ENCODE peak calls at places on chromosomes 2 and 18, in four cellular contexts. D, G, S and F are unnamed samples.

GRCh38 chr2:14759086-14759485 is 126.6 kb downstream of the LRATD1 start:
- DNase-seq in D (no peak), G (no peak), S (no peak), F (no peak)

GRCh38 chr18:53785811-53786210 is 438.7 kb downstream of the MBD2 start:
- DNase-seq in D (no peak), G (no peak), S (no peak), F (no peak)

GRCh38 chr2:190121971-190122370 is 59.4 kb upstream of the MSTN start:
- DNase-seq in D (no peak), G (peak), S (peak), F (peak)

GRCh38 chr18:74541703-74542555 is 7.6 kb downstream of the CNDP1 start:
- DNase-seq in D (no peak), G (no peak), S (peak), F (no peak)

GRCh38 chr2:86488561-86489250 is 47.5 kb downstream of the KDM3A start:
- DNase-seq in D (no peak), G (no peak), S (no peak), F (no peak)

GRCh38 chr18:33577688-33578370 is at the start of gene ASXL3:
- DNase-seq in D (no peak), G (no peak), S (no peak), F (peak)

GRCh38 chr2:227118353-227118752 is 45.7 kb downstream of the COL4A4 start:
- DNase-seq in D (no peak), G (no peak), S (no peak), F (no peak)

GRCh38 chr2:235263205-235264120 is 230.4 kb upstream of the AGAP1 start:
- DNase-seq in D (no peak), G (no peak), S (peak), F (peak)

GRCh38 chr2:187174582-187174981 is 273.5 kb downstream of the CALCRL start:
- DNase-seq in D (peak), G (no peak), S (peak), F (peak)

GRCh38 chr2:68244456-68244855 is 7.9 kb downstream of the PPP3R1 start:
- DNase-seq in D (no peak), G (no peak), S (no peak), F (no peak)

GRCh38 chr18:51195086-51195601 is 2.3 kb downstream of the MEX3C start:
- DNase-seq in D (no peak), G (no peak), S (no peak), F (no peak)

GRCh38 chr2:108927936-108928659 is 60.9 kb downstream of the EDAR start:
- DNase-seq in D (peak), G (no peak), S (peak), F (peak)

GRCh38 chr18:46158498-46158897 is 54.3 kb downstream of the HAUS1 start:
- DNase-seq in D (no peak), G (no peak), S (no peak), F (no peak)

GRCh38 chr18:22170421-22171262 is 1.3 kb downstream of the GATA6 start:
- DNase-seq in D (no peak), G (no peak), S (peak), F (peak)

GRCh38 chr2:165903406-165903805 is 50.2 kb downstream of the TTC21B start:
- DNase-seq in D (no peak), G (no peak), S (no peak), F (no peak)

GRCh38 chr2:215528555-215528954 is 92.7 kb upstream of the FN1 start:
- DNase-seq in D (no peak), G (no peak), S (peak), F (no peak)

GRCh38 chr2:116057538-116057937 is 1615.1 kb downstream of the DPP10 start:
- DNase-seq in D (no peak), G (no peak), S (no peak), F (no peak)

GRCh38 chr2:36650031-36650430 is 46.5 kb upstream of the VIT start:
- DNase-seq in D (no peak), G (no peak), S (peak), F (peak)

GRCh38 chr2:174337337-174338154 is 2.8 kb downstream of the SP9 start:
- DNase-seq in D (peak), G (no peak), S (no peak), F (peak)

GRCh38 chr2:20961858-20962257 is 82.0 kb downstream of the APOB start:
- DNase-seq in D (no peak), G (no peak), S (no peak), F (no peak)

GRCh38 chr2:32559136-32559535 is 68.7 kb upstream of the TTC27 start:
- DNase-seq in D (no peak), G (no peak), S (no peak), F (no peak)

GRCh38 chr2:240513544-240514287 is 44.1 kb downstream of the ANKMY1 start:
- DNase-seq in D (peak), G (peak), S (peak), F (peak)

GRCh38 chr2:134173338-134174016 is 80.4 kb upstream of the MGAT5 start:
- DNase-seq in D (no peak), G (no peak), S (no peak), F (no peak)

GRCh38 chr2:73031725-73032701 is 39.5 kb downstream of the SFXN5 start:
- DNase-seq in D (no peak), G (no peak), S (peak), F (no peak)

GRCh38 chr2:100683231-100683630 is 120.4 kb downstream of the PDCL3 start:
- DNase-seq in D (no peak), G (no peak), S (no peak), F (no peak)

GRCh38 chr2:145807978-145808377 is 1288.1 kb upstream of the ZEB2 start:
- DNase-seq in D (peak), G (no peak), S (no peak), F (no peak)

GRCh38 chr2:28871620-28872019 is 1.5 kb upstream of the TRMT61B start:
- DNase-seq in D (no peak), G (no peak), S (peak), F (no peak)

GRCh38 chr2:189954989-189955388 is 107.5 kb downstream of the MSTN start:
- DNase-seq in D (no peak), G (no peak), S (no peak), F (no peak)

DNA sequence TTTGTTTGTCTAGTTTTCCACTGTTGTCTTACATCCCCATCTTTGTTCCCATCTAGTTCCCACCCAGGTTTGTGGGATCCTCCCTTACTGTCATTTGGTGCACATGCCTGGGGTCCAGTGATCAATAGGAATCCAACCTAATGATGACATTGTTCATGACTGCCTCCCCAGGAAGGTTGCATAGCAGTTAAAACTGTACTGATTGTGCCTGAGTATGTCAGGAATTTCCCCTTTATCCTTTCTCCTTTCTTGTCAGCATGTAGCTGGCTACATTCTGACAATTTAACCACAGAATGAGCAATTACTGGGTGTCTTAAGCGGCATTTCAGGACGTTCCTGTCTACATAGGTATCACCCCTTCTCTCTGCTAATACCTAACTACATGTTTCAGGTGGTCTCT is 653.0 kb downstream of the CNTNAP5 start:
- DNase-seq in D (no peak), G (no peak), S (no peak), F (no peak)
- TF ChIP-seq FOXK2 in D (no peak), G (no peak), S (no peak), F (no peak)

DNA sequence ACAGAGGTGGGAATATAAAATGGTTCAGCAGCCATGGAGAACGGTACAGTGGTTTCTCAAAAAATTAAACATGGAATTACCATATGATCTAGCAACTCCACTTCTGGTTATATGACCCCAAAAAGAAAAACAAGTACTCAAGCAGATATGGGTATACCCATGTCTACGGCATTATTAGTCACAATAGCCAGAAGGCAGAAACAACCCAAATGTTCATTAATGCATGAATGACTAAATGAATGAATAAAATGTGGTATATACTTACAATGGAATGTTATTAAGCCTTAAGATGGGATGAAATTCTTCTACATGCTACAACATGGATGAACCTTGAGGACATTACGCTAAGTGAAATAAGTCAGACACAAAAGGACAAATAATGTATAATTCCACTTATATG is 266.8 kb upstream of the FBXO11 start:
- DNase-seq in D (no peak), G (no peak), S (no peak), F (no peak)
- TF ChIP-seq FOXK2 in D (no peak), G (no peak), S (no peak), F (no peak)

GRCh38 chr2:26355038-26355995 is 8.7 kb upstream of the ADGRF3 start:
- DNase-seq in D (peak), G (no peak), S (no peak), F (peak)
- TF ChIP-seq FOXK2 in D (peak), G (no peak), S (no peak), F (no peak)

GRCh38 chr18:35179906-35180305 is 60.9 kb upstream of the ZNF397 start:
- DNase-seq in D (no peak), G (no peak), S (no peak), F (no peak)
- TF ChIP-seq FOXK2 in D (no peak), G (no peak), S (no peak), F (no peak)

GRCh38 chr2:74503506-74504475 is 3.7 kb downstream of the PCGF1 start:
- DNase-seq in D (peak), G (no peak), S (no peak), F (no peak)
- TF ChIP-seq FOXK2 in D (no peak), G (no peak), S (no peak), F (no peak)

GRCh38 chr2:105744091-105744908 is 412 bp upstream of the NCK2 start:
- DNase-seq in D (peak), G (no peak), S (peak), F (peak)

GRCh38 chr2:105747997-105748396 is 3.3 kb downstream of the NCK2 start:
- DNase-seq in D (no peak), G (no peak), S (no peak), F (no peak)

GRCh38 chr2:105746177-105747080 is 1.7 kb downstream of the NCK2 start:
- DNase-seq in D (peak), G (peak), S (peak), F (no peak)

GRCh38 chr2:105747254-105747909 is 2.7 kb downstream of the NCK2 start:
- DNase-seq in D (no peak), G (no peak), S (no peak), F (no peak)

DNA sequence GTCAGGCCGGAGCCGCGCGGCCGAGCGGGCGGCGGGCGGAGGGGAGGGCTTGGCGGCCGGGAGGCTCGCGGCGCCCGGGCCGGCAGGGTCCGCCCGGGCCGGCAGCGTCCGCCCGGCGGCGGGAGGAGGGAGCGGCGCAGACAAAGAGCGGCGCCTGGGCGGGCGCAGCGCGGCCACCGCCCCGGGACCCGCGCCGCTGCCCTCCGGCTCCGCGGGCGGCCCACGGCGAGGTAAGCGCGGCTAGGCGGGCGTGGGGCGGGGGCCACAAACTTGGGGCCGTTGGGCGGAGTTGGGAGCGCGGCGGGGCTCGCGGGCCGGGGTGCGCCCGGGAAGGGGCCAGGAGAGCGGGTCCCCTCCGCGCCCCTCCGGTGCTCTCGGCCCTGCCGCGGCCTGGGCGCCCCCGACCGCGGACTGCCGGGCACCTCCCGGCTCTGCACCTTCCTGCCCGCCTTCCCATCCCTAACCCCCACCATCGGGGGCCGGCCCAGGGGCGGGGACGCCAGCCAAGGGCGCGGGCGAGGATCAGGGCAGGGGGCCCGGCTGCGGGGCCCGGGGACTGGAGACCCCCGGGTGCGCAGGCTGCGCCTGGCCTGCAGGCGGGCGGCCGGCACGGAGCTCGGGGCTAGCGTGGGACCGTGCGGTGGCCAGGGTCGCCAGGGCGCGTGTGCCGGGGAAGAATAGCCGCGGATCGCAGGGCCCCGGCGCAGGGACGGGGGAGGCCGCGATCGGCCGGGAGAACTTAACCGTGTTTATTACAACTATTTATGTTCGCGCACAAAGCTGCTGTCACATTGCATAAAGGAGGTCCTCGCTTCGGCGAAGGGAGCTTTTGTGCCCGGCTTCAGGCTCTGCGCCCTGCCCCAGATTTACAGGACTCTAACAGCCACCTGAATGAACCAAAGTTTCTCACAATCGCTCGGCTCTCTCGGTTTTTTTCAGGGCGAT is at the start of gene NCK2:
- DNase-seq in D (peak), G (no peak), S (no peak), F (peak)
- TF ChIP-seq FOXK2 in D (no peak), G (no peak), S (no peak), F (no peak)

GRCh38 chr2:102251042-102251848 is 60.1 kb upstream of the IL1RL1 start:
- DNase-seq in D (peak), G (no peak), S (peak), F (no peak)

GRCh38 chr2:102256281-102256680 is 55.1 kb upstream of the IL1RL1 start:
- DNase-seq in D (no peak), G (no peak), S (no peak), F (no peak)

GRCh38 chr2:102253140-102253752 is 58.1 kb upstream of the IL1RL1 start:
- DNase-seq in D (no peak), G (no peak), S (no peak), F (no peak)

GRCh38 chr2:102251849-102252203 is 59.5 kb upstream of the IL1RL1 start:
- DNase-seq in D (no peak), G (no peak), S (no peak), F (no peak)

DNA sequence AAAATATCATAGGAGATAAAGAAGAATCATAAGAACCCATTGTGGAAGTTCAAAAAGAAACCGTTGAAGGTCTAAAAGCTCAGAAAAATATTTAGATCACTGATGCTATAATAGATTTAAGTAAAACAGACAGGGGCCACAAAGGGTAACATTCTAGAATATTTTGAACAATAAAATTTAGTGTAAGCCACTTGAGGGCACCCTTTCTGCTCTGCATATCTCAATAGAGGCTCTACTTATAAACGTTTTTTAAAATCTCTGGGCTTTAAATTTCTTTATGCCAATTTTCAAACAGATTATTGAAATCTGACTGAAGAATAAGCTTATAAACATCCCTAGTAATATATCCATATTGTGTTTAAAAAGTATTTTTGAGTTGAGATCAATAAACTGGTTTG is 57.6 kb upstream of the IL1RL1 start:
- DNase-seq in D (no peak), G (no peak), S (no peak), F (no peak)
- TF ChIP-seq FOXK2 in D (no peak), G (no peak), S (no peak), F (no peak)

GRCh38 chr18:42373584-42373983 is 418.6 kb downstream of the PIK3C3 start:
- DNase-seq in D (no peak), G (no peak), S (no peak), F (no peak)
- TF ChIP-seq FOXK2 in D (no peak), G (no peak), S (no peak), F (no peak)

GRCh38 chr2:64859208-64860161 is 129.7 kb upstream of the SLC1A4 start:
- DNase-seq in D (peak), G (no peak), S (no peak), F (peak)
- TF ChIP-seq FOXK2 in D (no peak), G (no peak), S (no peak), F (no peak)